ENCODE peak calls at places on chromosomes 1 and 21, in six cellular contexts. N is ovary, C is fibroblast of lung, I is nephron progenitor cell, M is thyroid gland, Y is heart right ventricle. G is an unnamed sample.

GRCh38 chr1:58815069-58815679 is 31.3 kb upstream of the JUN start:
- DNase-seq in I (peak; percentile 62), N (peak; percentile 81), C (peak; percentile 90), Y (peak; percentile 83), M (peak; percentile 92), G (peak; percentile 57)

GRCh38 chr1:202589190-202589680 is 121.0 kb downstream of the SYT2 start:
- DNase-seq in C (peak; percentile 99), N (peak; percentile 77), Y (peak; percentile 94), I (peak; percentile 63), M (peak; percentile 83), G (peak; percentile 53)

GRCh38 chr1:67559222-67559700 is 125.7 kb upstream of the GADD45A start:
- DNase-seq in Y (peak; percentile 24), C (peak; percentile 39), M (no peak), I (no peak), N (peak; percentile 53), G (no peak)

GRCh38 chr21:39575778-39576177 is 37.0 kb upstream of the B3GALT5 start:
- DNase-seq in I (no peak), C (no peak), M (no peak), N (no peak), Y (no peak), G (no peak)

GRCh38 chr1:107648071-107648470 is 316.9 kb downstream of the VAV3 start:
- DNase-seq in Y (no peak), M (no peak), N (no peak), C (peak; percentile 63), I (no peak), G (no peak)

GRCh38 chr1:26006710-26007109 is 8.8 kb upstream of the PAFAH2 start:
- DNase-seq in Y (no peak), C (no peak), M (no peak), N (no peak), I (no peak), G (no peak)

GRCh38 chr1:208324005-208324404 is 79.8 kb upstream of the PLXNA2 start:
- DNase-seq in M (no peak), Y (no peak), I (no peak), C (no peak), N (no peak), G (no peak)

GRCh38 chr1:11746092-11746491 is 10.2 kb downstream of the AGTRAP start:
- DNase-seq in C (no peak), Y (no peak), M (no peak), N (no peak), I (no peak), G (no peak)

GRCh38 chr1:230392920-230393521 is 33.1 kb downstream of the PGBD5 start:
- DNase-seq in M (no peak), N (no peak), C (no peak), Y (no peak), I (no peak), G (no peak)

GRCh38 chr1:80607064-80607463 is 1193.7 kb upstream of the ADGRL2 start:
- DNase-seq in C (no peak), Y (no peak), N (no peak), M (no peak), I (no peak), G (no peak)

DNA sequence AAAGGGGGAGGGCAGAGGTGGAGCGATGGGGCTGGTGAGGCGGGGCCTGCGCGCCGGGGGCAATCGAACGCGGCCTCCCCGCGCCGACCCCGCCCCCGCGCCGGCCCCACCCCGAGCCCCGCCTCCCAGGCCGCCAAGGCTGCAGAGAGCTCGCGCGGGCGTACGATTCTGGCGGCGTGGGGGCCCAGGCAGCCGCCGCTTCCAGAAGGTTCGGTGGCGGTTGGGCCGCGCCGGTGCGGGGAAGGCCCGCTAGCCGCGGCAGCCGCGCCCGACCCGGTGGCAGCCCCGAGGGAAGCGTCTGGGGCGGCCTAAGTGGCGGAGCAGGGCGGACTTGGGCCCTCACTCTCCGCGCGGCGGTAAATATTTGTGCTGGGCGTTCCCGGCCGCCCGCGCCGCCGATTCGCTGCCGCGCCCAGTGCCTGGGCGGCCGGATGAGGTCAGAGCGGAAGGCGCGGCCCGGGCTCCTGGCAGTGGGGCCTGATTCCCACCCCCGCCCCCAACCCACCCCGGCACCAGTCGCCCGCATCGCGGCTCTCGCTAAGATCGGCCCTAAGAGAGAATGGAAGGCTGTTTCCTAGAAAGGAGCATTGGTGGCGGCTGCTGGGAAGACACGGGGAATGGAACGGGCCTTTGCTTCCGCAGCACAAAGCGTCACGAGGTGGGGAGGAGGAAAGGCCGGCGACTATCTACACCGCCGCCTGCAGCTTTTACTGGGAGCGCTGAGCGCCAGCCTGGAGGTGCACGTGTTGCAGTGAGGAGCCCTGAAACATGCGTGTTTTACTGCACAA is at the start of gene ACOT7:
- DNase-seq in I (peak; percentile 90), C (peak; percentile 82), N (peak; percentile 88), M (peak; percentile 88), Y (peak; percentile 89), G (peak; percentile 82)
- TF ChIP-seq CTCF in I (no peak), C (peak; percentile 33), N (no peak), M (no peak), Y (no peak), G (no peak)

DNA sequence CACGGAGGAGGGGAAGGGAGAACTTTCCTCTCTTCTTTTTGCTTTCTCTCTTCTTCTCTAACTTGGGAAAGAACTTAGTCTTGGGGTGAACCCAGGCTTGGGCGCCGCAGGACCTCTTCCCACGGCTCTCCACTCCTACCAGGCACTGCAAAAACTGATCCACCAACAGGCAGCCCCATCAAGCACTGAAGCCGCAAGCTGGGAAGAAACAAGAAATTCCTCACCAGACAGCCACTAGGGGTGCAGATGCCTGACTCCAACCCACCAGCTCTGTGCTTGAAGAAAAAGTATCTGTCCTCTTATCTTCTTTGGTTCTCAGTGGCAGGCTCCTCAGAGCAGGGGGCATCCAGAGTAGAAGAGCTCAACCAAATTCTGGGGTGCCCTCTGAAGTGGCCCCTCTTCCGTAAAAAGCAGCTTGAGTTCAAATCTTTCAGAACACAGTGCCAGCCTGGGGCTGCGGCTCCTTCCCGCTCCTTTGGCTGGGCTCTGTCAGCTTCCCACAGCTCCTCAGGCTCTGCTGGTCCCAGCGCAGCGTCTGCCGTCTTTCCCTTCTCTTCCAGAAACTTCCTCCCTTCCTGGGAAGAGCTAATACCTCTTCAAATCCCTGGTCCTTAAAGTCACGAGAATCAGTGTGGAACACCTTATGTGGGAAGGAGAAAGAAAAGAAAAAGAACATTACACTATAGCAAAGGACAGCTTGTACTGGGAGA is 2.4 kb downstream of the SLC41A1 start:
- DNase-seq in I (no peak), Y (no peak), N (no peak), M (peak; percentile 21), C (no peak), G (peak; percentile 25)
- TF ChIP-seq CTCF in I (no peak), Y (no peak), N (no peak), M (peak; percentile 32), C (peak; percentile 30), G (peak; percentile 30)

DNA sequence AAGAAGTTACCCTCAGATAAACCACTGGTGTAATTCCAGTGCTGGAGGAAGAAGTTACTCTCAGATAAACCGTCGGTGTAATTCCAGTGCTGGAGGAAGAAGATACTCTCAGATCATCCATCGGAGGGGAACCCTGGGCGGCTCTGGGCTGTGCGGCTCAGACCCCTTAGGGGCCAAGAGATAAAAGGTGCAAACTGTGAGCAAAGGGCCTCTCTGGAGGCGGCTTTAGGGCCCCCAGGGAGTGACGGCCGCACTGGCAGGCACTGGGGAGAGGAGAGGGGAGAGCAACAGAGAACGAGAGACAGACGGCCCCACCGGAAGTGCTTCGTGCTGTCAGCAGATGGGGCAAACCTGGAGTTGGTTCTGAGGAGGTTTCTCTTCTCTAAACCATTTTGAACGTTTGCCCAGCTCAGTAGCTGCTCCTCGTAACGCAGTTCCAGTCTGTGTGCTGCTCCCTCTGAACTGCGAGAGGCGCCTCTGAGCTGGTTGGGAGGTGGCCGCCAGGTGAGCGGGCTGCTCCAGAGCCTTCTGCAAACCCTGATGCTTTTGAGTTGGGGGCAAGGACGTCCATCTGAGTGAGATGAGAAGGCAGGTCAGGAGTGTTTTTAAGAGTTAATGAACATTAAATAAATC is 62.6 kb upstream of the COL6A1 start:
- DNase-seq in Y (no peak), I (no peak), M (no peak), C (no peak), N (no peak), G (no peak)
- TF ChIP-seq CTCF in Y (no peak), I (no peak), M (no peak), C (no peak), N (no peak), G (no peak)

GRCh38 chr1:17371896-17372295 is at the start of gene PADI6:
- DNase-seq in Y (no peak), C (no peak), I (no peak), N (no peak), M (no peak), G (no peak)

GRCh38 chr1:17369466-17369865 is 2.5 kb upstream of the PADI6 start:
- DNase-seq in C (no peak), I (no peak), M (no peak), N (no peak), Y (no peak), G (no peak)

GRCh38 chr1:17375651-17376050 is 3.7 kb downstream of the PADI6 start:
- DNase-seq in M (no peak), I (no peak), Y (no peak), N (no peak), C (no peak), G (no peak)

GRCh38 chr1:17372955-17373354 is 959 bp downstream of the PADI6 start:
- DNase-seq in C (no peak), M (no peak), N (no peak), Y (no peak), I (no peak), G (no peak)

DNA sequence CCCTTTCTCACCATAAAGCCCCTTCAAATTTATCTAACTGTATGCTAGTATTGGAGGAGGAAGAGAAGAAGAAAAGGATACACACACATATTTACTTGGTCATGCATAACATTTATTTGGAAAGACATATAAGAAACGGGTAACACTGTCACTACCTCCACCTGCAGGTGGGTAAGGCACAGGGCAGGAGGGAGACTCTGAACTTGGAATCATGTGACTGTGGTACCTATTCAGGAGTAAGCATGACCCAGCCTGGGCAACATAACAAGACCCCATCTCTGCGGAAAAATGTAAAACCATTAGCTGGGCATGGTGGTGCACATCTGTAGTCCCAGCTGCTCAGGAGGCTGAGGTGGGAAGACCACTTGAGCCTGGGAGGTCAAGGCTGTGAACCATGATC is 1.4 kb upstream of the PADI6 start:
- DNase-seq in M (no peak), Y (no peak), I (no peak), N (no peak), C (no peak), G (no peak)
- TF ChIP-seq CTCF in M (no peak), Y (no peak), I (peak; percentile 21), N (no peak), C (no peak), G (peak; percentile 19)

GRCh38 chr1:41779350-41779749 is 139.4 kb downstream of the HIVEP3 start:
- DNase-seq in Y (no peak), N (no peak), C (no peak), I (no peak), M (no peak), G (no peak)
- TF ChIP-seq CTCF in Y (no peak), N (no peak), C (peak; percentile 27), I (no peak), M (no peak), G (no peak)

DNA sequence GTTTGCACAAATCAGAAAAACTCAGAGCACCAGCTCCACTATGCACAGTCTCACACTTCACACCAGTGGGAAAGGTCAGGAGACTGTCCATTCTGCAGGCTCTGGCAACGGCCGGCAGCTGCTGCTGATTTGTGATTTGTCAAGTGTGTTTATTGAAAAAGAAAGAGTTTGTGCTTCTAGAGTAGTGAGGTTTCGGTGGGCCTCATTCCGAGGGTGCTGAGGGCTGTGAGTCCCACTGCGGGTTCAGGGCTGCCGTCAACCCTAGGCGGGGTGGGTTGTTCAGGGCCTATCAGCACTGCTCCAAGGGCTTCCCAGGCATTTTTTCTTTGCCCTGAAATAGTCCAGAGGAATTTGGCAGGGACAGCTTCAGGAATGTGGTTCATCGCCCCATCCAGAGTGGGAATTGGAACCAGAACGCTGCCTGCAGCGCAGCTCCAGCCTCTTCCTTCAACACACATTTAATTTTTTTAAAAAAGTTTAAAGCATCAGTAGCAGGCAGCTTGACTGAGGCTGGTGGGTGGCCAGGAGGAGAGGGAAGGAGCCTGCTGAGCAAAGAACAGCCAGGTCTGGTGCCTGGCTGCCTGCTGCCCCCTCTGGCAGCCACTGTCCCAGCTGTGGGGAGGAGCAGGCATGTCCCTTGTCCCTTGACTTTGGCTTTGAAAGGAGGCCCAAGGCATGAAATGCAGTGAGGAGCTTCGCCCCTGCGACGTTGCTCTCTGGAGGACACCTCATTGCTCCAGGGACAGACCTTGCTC is 19.7 kb downstream of the STUM start:
- DNase-seq in M (no peak), N (peak; percentile 29), C (no peak), I (peak; percentile 41), Y (no peak), G (peak; percentile 26)
- TF ChIP-seq CTCF in M (no peak), N (no peak), C (no peak), I (peak; percentile 23), Y (no peak), G (no peak)